ENCODE peak calls at places on chromosomes 3 and 15, in five cellular contexts. W is H1, G is GM12878, S is NT2/D1, O is HepG2. Z is an unnamed sample.

GRCh38 chr3:162718697-162719096 is 1222.1 kb downstream of the OTOL1 start:
- DNase-seq in G (no peak), S (no peak), O (no peak), W (no peak), Z (no peak)

GRCh38 chr3:65330072-65330471 is 642.3 kb upstream of the ADAMTS9 start:
- DNase-seq in O (no peak), G (no peak), S (no peak), W (no peak), Z (no peak)

GRCh38 chr3:90080988-90081387 is 973.6 kb downstream of the EPHA3 start:
- DNase-seq in O (no peak), S (peak; percentile 25), W (peak; percentile 9), G (no peak), Z (no peak)

GRCh38 chr3:8837172-8837571 is 67.8 kb upstream of the OXTR start:
- DNase-seq in G (no peak), O (no peak), S (no peak), W (no peak), Z (no peak)

GRCh38 chr15:72113347-72114031 is 4.5 kb downstream of the MYO9A start:
- DNase-seq in G (no peak), W (no peak), O (no peak), S (no peak), Z (no peak)

GRCh38 chr3:151630938-151631417 is 102.7 kb upstream of the AADACL2 start:
- DNase-seq in S (no peak), W (no peak), O (peak; percentile 62), G (no peak), Z (no peak)

GRCh38 chr3:111282024-111282423 is 210.4 kb downstream of the NECTIN3 start:
- DNase-seq in W (no peak), G (no peak), O (no peak), S (no peak), Z (no peak)

GRCh38 chr15:73142802-73143762 is 90.8 kb downstream of the NEO1 start:
- DNase-seq in O (no peak), G (peak; percentile 19), S (no peak), W (no peak), Z (no peak)

GRCh38 chr3:179672918-179673317 is 20.1 kb downstream of the USP13 start:
- DNase-seq in W (no peak), G (no peak), S (no peak), O (no peak), Z (no peak)

GRCh38 chr3:115861166-115861733 is 237.9 kb downstream of the GAP43 start:
- DNase-seq in W (no peak), G (no peak), S (no peak), O (no peak), Z (peak; percentile 28)

GRCh38 chr3:193016437-193016887 is 98.8 kb upstream of the MB21D2 start:
- DNase-seq in O (no peak), G (no peak), W (no peak), S (peak; percentile 46), Z (no peak)

GRCh38 chr3:195241592-195242355 is 29.2 kb downstream of the XXYLT1 start:
- DNase-seq in W (no peak), O (no peak), S (no peak), G (no peak), Z (no peak)

GRCh38 chr3:63993653-63994079 is 29.6 kb downstream of the PSMD6 start:
- DNase-seq in W (peak; percentile 47), O (peak; percentile 50), S (peak; percentile 75), G (no peak), Z (peak; percentile 80)

GRCh38 chr3:39106281-39107055 is 959 bp downstream of the GORASP1 start:
- DNase-seq in G (no peak), S (no peak), O (no peak), W (no peak), Z (no peak)

GRCh38 chr3:5165698-5166097 is 21.8 kb upstream of the EDEM1 start:
- DNase-seq in W (no peak), O (no peak), S (no peak), G (no peak), Z (no peak)

GRCh38 chr3:93843981-93844380 is 129.7 kb downstream of the PROS1 start:
- DNase-seq in G (no peak), S (peak; percentile 39), W (no peak), O (no peak), Z (no peak)

GRCh38 chr3:69787436-69788168 is 48.3 kb downstream of the MITF start:
- DNase-seq in S (no peak), O (no peak), G (no peak), W (no peak), Z (no peak)

GRCh38 chr15:26890451-26890850 is 23.6 kb downstream of the GABRA5 start:
- DNase-seq in S (no peak), O (no peak), W (no peak), G (no peak), Z (no peak)

GRCh38 chr3:126941721-126942270 is 41.1 kb upstream of the PLXNA1 start:
- DNase-seq in S (no peak), G (no peak), O (no peak), W (no peak), Z (no peak)

GRCh38 chr15:56734013-56734625 is 810 bp upstream of the ZNF280D start:
- DNase-seq in W (no peak), O (no peak), G (no peak), S (peak; percentile 25), Z (no peak)

GRCh38 chr15:70956196-70956595 is 63.6 kb downstream of the LRRC49 start:
- DNase-seq in S (no peak), O (no peak), G (no peak), W (no peak), Z (no peak)

GRCh38 chr15:60740787-60741354 is 261.9 kb upstream of the ICE2 start:
- DNase-seq in O (peak; percentile 34), S (no peak), G (no peak), W (no peak), Z (no peak)

GRCh38 chr3:137766069-137766960 is 2.2 kb downstream of the SOX14 start:
- DNase-seq in O (no peak), W (no peak), S (no peak), G (no peak), Z (no peak)

GRCh38 chr3:49260711-49261357 is 16.2 kb downstream of the C3orf62 start:
- DNase-seq in S (no peak), O (peak; percentile 36), W (no peak), G (no peak), Z (no peak)

GRCh38 chr3:60841355-60841754 is 409.9 kb downstream of the FHIT start:
- DNase-seq in S (no peak), O (peak; percentile 74), W (no peak), G (no peak), Z (no peak)

GRCh38 chr3:114214542-114215341 is 22.6 kb downstream of the ZNF80 start:
- DNase-seq in W (peak; percentile 13), O (no peak), S (peak; percentile 48), G (no peak), Z (no peak)

GRCh38 chr15:92205255-92205739 is 188.4 kb upstream of the ST8SIA2 start:
- DNase-seq in S (no peak), O (peak; percentile 3), G (no peak), W (no peak), Z (no peak)

GRCh38 chr3:86993704-86994103 is 2.8 kb upstream of the VGLL3 start:
- DNase-seq in S (no peak), G (no peak), W (no peak), O (no peak), Z (no peak)

GRCh38 chr3:37730383-37730782 is 131.3 kb upstream of the CTDSPL start:
- DNase-seq in W (no peak), S (no peak), G (no peak), O (peak; percentile 32), Z (no peak)

GRCh38 chr3:54968546-54969172 is 40.8 kb upstream of the LRTM1 start:
- DNase-seq in S (no peak), G (no peak), W (no peak), O (no peak), Z (no peak)

GRCh38 chr3:133964547-133964946 is 65.2 kb downstream of the SLCO2A1 start:
- DNase-seq in G (no peak), O (peak; percentile 4), S (no peak), W (no peak), Z (no peak)

GRCh38 chr3:37456270-37456708 is 281.9 kb upstream of the LRRFIP2 start:
- DNase-seq in O (no peak), W (no peak), G (no peak), S (no peak), Z (no peak)

GRCh38 chr3:8780279-8780678 is 10.9 kb upstream of the OXTR start:
- DNase-seq in O (no peak), G (no peak), W (no peak), S (no peak), Z (no peak)

GRCh38 chr15:56893349-56893678 is 25.1 kb upstream of the TCF12 start:
- DNase-seq in G (no peak), O (no peak), S (no peak), W (no peak), Z (no peak)

GRCh38 chr3:168654700-168655099 is 559.0 kb upstream of the GOLIM4 start:
- DNase-seq in S (no peak), O (no peak), G (no peak), W (no peak), Z (no peak)

GRCh38 chr3:168655591-168655990 is 559.9 kb upstream of the GOLIM4 start:
- DNase-seq in G (no peak), O (no peak), S (no peak), W (no peak), Z (no peak)

GRCh38 chr3:168653255-168653654 is 557.5 kb upstream of the GOLIM4 start:
- DNase-seq in O (no peak), W (no peak), S (no peak), G (no peak), Z (no peak)

GRCh38 chr3:168659015-168659414 is 563.3 kb upstream of the GOLIM4 start:
- DNase-seq in G (no peak), S (no peak), W (no peak), O (no peak), Z (no peak)
- TF ChIP-seq SUZ12 in G (no peak), S (no peak), W (no peak), O (no peak), Z (no peak)

GRCh38 chr3:149449799-149450198 is 24.7 kb upstream of the TM4SF4 start:
- DNase-seq in O (no peak), W (no peak), G (no peak), S (peak; percentile 23), Z (no peak)
- TF ChIP-seq SUZ12 in O (no peak), W (no peak), G (no peak), S (no peak), Z (no peak)

GRCh38 chr15:49709815-49710214 is 89.0 kb downstream of the DTWD1 start:
- DNase-seq in S (no peak), O (no peak), W (no peak), G (no peak), Z (no peak)

GRCh38 chr15:49712162-49712561 is 91.3 kb downstream of the DTWD1 start:
- DNase-seq in O (no peak), S (no peak), W (no peak), G (no peak), Z (no peak)

GRCh38 chr15:49715701-49716100 is 94.9 kb downstream of the DTWD1 start:
- DNase-seq in O (no peak), W (no peak), S (no peak), G (no peak), Z (no peak)

GRCh38 chr15:49715213-49715612 is 94.4 kb downstream of the DTWD1 start:
- DNase-seq in S (no peak), G (no peak), W (no peak), O (no peak), Z (no peak)

GRCh38 chr15:49712846-49713450 is 92.1 kb downstream of the DTWD1 start:
- DNase-seq in O (no peak), S (no peak), W (no peak), G (no peak), Z (no peak)
- TF ChIP-seq SUZ12 in O (no peak), S (no peak), W (no peak), G (no peak), Z (no peak)

GRCh38 chr3:129984124-129984523 is 9.6 kb downstream of the TRH start:
- DNase-seq in W (no peak), S (no peak), O (no peak), G (no peak), Z (no peak)
- TF ChIP-seq SUZ12 in W (no peak), S (no peak), O (no peak), G (no peak), Z (no peak)